ENCODE peak calls at places on chromosomes 4 and X, in ten cellular contexts. One of them, this sample, is unnamed.

GRCh38 chr4:7768736-7769135 is 170.9 kb downstream of the AFAP1 start:
- DNase-seq in endothelial cell: no peak
- DNase-seq in fibroblast of the aortic adventitia: no peak
- DNase-seq in dorsolateral prefrontal cortex: no peak
- DNase-seq in CD4-positive, alpha-beta T cell: no peak
- DNase-seq in tibial artery: no peak
- DNase-seq in lower leg skin: no peak
- DNase-seq in heart left ventricle: peak; percentile 3
- DNase-seq in coronary artery: no peak
- DNase-seq in kidney epithelial cell: no peak
- DNase-seq in this sample: no peak

GRCh38 chr4:84220990-84221389 is 278.1 kb downstream of the NKX6-1 start:
- DNase-seq in endothelial cell: no peak
- DNase-seq in kidney epithelial cell: no peak
- DNase-seq in CD4-positive, alpha-beta T cell: no peak
- DNase-seq in lower leg skin: no peak
- DNase-seq in dorsolateral prefrontal cortex: no peak
- DNase-seq in coronary artery: no peak
- DNase-seq in fibroblast of the aortic adventitia: no peak
- DNase-seq in tibial artery: no peak
- DNase-seq in heart left ventricle: no peak
- DNase-seq in this sample: no peak

GRCh38 chr4:125323547-125324100 is 8.9 kb downstream of the FAT4 start:
- DNase-seq in kidney epithelial cell: no peak
- DNase-seq in tibial artery: no peak
- DNase-seq in dorsolateral prefrontal cortex: no peak
- DNase-seq in CD4-positive, alpha-beta T cell: no peak
- DNase-seq in lower leg skin: no peak
- DNase-seq in heart left ventricle: no peak
- DNase-seq in coronary artery: no peak
- DNase-seq in endothelial cell: no peak
- DNase-seq in fibroblast of the aortic adventitia: peak; percentile 81
- DNase-seq in this sample: no peak

GRCh38 chr4:139800082-139800481 is 134.5 kb downstream of the MGST2 start:
- DNase-seq in lower leg skin: no peak
- DNase-seq in kidney epithelial cell: peak; percentile 47
- DNase-seq in heart left ventricle: no peak
- DNase-seq in coronary artery: no peak
- DNase-seq in fibroblast of the aortic adventitia: no peak
- DNase-seq in endothelial cell: no peak
- DNase-seq in dorsolateral prefrontal cortex: no peak
- DNase-seq in tibial artery: no peak
- DNase-seq in CD4-positive, alpha-beta T cell: no peak
- DNase-seq in this sample: no peak

GRCh38 chr4:113563691-113564378 is 197.7 kb downstream of the CAMK2D start:
- DNase-seq in coronary artery: no peak
- DNase-seq in tibial artery: no peak
- DNase-seq in heart left ventricle: no peak
- DNase-seq in lower leg skin: no peak
- DNase-seq in dorsolateral prefrontal cortex: no peak
- DNase-seq in kidney epithelial cell: no peak
- DNase-seq in fibroblast of the aortic adventitia: no peak
- DNase-seq in endothelial cell: no peak
- DNase-seq in CD4-positive, alpha-beta T cell: no peak
- DNase-seq in this sample: no peak

GRCh38 chr4:43496188-43496587 is 603.7 kb downstream of the GRXCR1 start:
- DNase-seq in heart left ventricle: no peak
- DNase-seq in dorsolateral prefrontal cortex: no peak
- DNase-seq in kidney epithelial cell: no peak
- DNase-seq in coronary artery: no peak
- DNase-seq in CD4-positive, alpha-beta T cell: no peak
- DNase-seq in fibroblast of the aortic adventitia: peak; percentile 12
- DNase-seq in lower leg skin: no peak
- DNase-seq in tibial artery: no peak
- DNase-seq in endothelial cell: no peak
- DNase-seq in this sample: no peak

GRCh38 chr4:174119051-174119450 is 164.4 kb downstream of the FBXO8 start:
- DNase-seq in kidney epithelial cell: no peak
- DNase-seq in dorsolateral prefrontal cortex: no peak
- DNase-seq in CD4-positive, alpha-beta T cell: no peak
- DNase-seq in heart left ventricle: no peak
- DNase-seq in fibroblast of the aortic adventitia: peak; percentile 80
- DNase-seq in coronary artery: no peak
- DNase-seq in lower leg skin: peak; percentile 72
- DNase-seq in endothelial cell: no peak
- DNase-seq in tibial artery: no peak
- DNase-seq in this sample: peak; percentile 5

GRCh38 chrX:96480081-96480480 is 204.6 kb upstream of the DIAPH2 start:
- DNase-seq in dorsolateral prefrontal cortex: no peak
- DNase-seq in kidney epithelial cell: no peak
- DNase-seq in heart left ventricle: no peak
- DNase-seq in tibial artery: no peak
- DNase-seq in coronary artery: no peak
- DNase-seq in endothelial cell: no peak
- DNase-seq in lower leg skin: no peak
- DNase-seq in CD4-positive, alpha-beta T cell: no peak
- DNase-seq in fibroblast of the aortic adventitia: peak; percentile 45
- DNase-seq in this sample: no peak

GRCh38 chr4:124505211-124505610 is 207.3 kb downstream of the ANKRD50 start:
- DNase-seq in coronary artery: no peak
- DNase-seq in CD4-positive, alpha-beta T cell: no peak
- DNase-seq in tibial artery: no peak
- DNase-seq in dorsolateral prefrontal cortex: no peak
- DNase-seq in endothelial cell: no peak
- DNase-seq in lower leg skin: no peak
- DNase-seq in heart left ventricle: no peak
- DNase-seq in kidney epithelial cell: no peak
- DNase-seq in fibroblast of the aortic adventitia: no peak
- DNase-seq in this sample: no peak

GRCh38 chr4:123564758-123565346 is 168.3 kb downstream of the SPRY1 start:
- DNase-seq in dorsolateral prefrontal cortex: no peak
- DNase-seq in kidney epithelial cell: no peak
- DNase-seq in CD4-positive, alpha-beta T cell: peak; percentile 8
- DNase-seq in endothelial cell: peak; percentile 62
- DNase-seq in coronary artery: no peak
- DNase-seq in heart left ventricle: no peak
- DNase-seq in lower leg skin: no peak
- DNase-seq in tibial artery: peak; percentile 35
- DNase-seq in fibroblast of the aortic adventitia: peak; percentile 70
- DNase-seq in this sample: peak; percentile 52

GRCh38 chr4:74873545-74874295 is 59.2 kb upstream of the PARM1 start:
- DNase-seq in dorsolateral prefrontal cortex: no peak
- DNase-seq in endothelial cell: no peak
- DNase-seq in coronary artery: no peak
- DNase-seq in lower leg skin: no peak
- DNase-seq in tibial artery: no peak
- DNase-seq in fibroblast of the aortic adventitia: peak; percentile 15
- DNase-seq in CD4-positive, alpha-beta T cell: no peak
- DNase-seq in kidney epithelial cell: no peak
- DNase-seq in heart left ventricle: no peak
- DNase-seq in this sample: no peak

GRCh38 chr4:108889696-108890475 is 127.0 kb upstream of the ETNPPL start:
- DNase-seq in endothelial cell: no peak
- DNase-seq in kidney epithelial cell: no peak
- DNase-seq in tibial artery: no peak
- DNase-seq in CD4-positive, alpha-beta T cell: no peak
- DNase-seq in dorsolateral prefrontal cortex: no peak
- DNase-seq in heart left ventricle: no peak
- DNase-seq in lower leg skin: no peak
- DNase-seq in fibroblast of the aortic adventitia: peak; percentile 6
- DNase-seq in coronary artery: no peak
- DNase-seq in this sample: no peak

GRCh38 chr4:106369456-106370060 is 980 bp upstream of the GIMD1 start:
- DNase-seq in kidney epithelial cell: peak; percentile 44
- DNase-seq in fibroblast of the aortic adventitia: peak; percentile 92
- DNase-seq in heart left ventricle: no peak
- DNase-seq in lower leg skin: no peak
- DNase-seq in CD4-positive, alpha-beta T cell: no peak
- DNase-seq in dorsolateral prefrontal cortex: peak; percentile 45
- DNase-seq in tibial artery: no peak
- DNase-seq in endothelial cell: peak; percentile 51
- DNase-seq in coronary artery: no peak
- DNase-seq in this sample: peak; percentile 25

GRCh38 chrX:24245201-24245600 is 68.7 kb downstream of the SUPT20HL2 start:
- DNase-seq in fibroblast of the aortic adventitia: peak; percentile 84
- DNase-seq in coronary artery: no peak
- DNase-seq in kidney epithelial cell: no peak
- DNase-seq in CD4-positive, alpha-beta T cell: no peak
- DNase-seq in heart left ventricle: no peak
- DNase-seq in lower leg skin: no peak
- DNase-seq in tibial artery: no peak
- DNase-seq in endothelial cell: no peak
- DNase-seq in dorsolateral prefrontal cortex: no peak
- DNase-seq in this sample: no peak

GRCh38 chr4:2982012-2982411 is 18.6 kb downstream of the GRK4 start:
- DNase-seq in tibial artery: no peak
- DNase-seq in fibroblast of the aortic adventitia: no peak
- DNase-seq in endothelial cell: no peak
- DNase-seq in lower leg skin: no peak
- DNase-seq in dorsolateral prefrontal cortex: no peak
- DNase-seq in coronary artery: no peak
- DNase-seq in CD4-positive, alpha-beta T cell: no peak
- DNase-seq in heart left ventricle: no peak
- DNase-seq in kidney epithelial cell: no peak
- DNase-seq in this sample: no peak

GRCh38 chrX:13598877-13599276 is 29.5 kb downstream of the EGFL6 start:
- DNase-seq in coronary artery: no peak
- DNase-seq in tibial artery: no peak
- DNase-seq in endothelial cell: peak; percentile 3
- DNase-seq in lower leg skin: no peak
- DNase-seq in dorsolateral prefrontal cortex: no peak
- DNase-seq in heart left ventricle: no peak
- DNase-seq in CD4-positive, alpha-beta T cell: no peak
- DNase-seq in fibroblast of the aortic adventitia: no peak
- DNase-seq in kidney epithelial cell: no peak
- DNase-seq in this sample: no peak

GRCh38 chr4:173940146-173940545 is 343.3 kb downstream of the FBXO8 start:
- DNase-seq in coronary artery: no peak
- DNase-seq in dorsolateral prefrontal cortex: no peak
- DNase-seq in CD4-positive, alpha-beta T cell: no peak
- DNase-seq in heart left ventricle: no peak
- DNase-seq in tibial artery: no peak
- DNase-seq in kidney epithelial cell: no peak
- DNase-seq in fibroblast of the aortic adventitia: no peak
- DNase-seq in lower leg skin: no peak
- DNase-seq in endothelial cell: no peak
- DNase-seq in this sample: no peak

GRCh38 chrX:11666180-11666579 is 460 bp upstream of the ARHGAP6 start:
- DNase-seq in endothelial cell: peak; percentile 2
- DNase-seq in dorsolateral prefrontal cortex: no peak
- DNase-seq in coronary artery: no peak
- DNase-seq in CD4-positive, alpha-beta T cell: no peak
- DNase-seq in fibroblast of the aortic adventitia: no peak
- DNase-seq in kidney epithelial cell: no peak
- DNase-seq in heart left ventricle: no peak
- DNase-seq in lower leg skin: no peak
- DNase-seq in tibial artery: no peak
- DNase-seq in this sample: no peak

DNA sequence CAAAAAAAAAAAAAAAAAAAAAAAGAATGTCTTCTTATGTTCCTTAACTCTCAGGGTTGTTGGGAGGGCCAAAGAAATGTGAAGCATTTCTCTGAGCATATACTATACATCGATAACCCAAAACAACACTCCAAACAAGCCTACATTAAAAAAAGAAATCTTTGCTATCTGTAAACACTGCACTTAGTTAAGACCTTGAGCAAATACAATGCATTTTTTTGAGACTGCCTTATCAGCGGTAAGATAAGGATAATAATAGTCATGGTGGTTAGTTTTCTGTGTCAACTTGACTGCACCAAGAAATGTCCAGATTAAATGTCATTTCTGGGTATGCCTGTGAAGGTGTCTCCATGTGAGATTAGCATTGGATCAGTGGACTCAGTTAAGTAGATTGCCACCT is 541.9 kb downstream of the PACRGL start:
- DNase-seq in lower leg skin: no peak
- DNase-seq in heart left ventricle: no peak
- DNase-seq in tibial artery: no peak
- DNase-seq in dorsolateral prefrontal cortex: no peak
- DNase-seq in endothelial cell: no peak
- DNase-seq in kidney epithelial cell: no peak
- DNase-seq in coronary artery: no peak
- DNase-seq in CD4-positive, alpha-beta T cell: no peak
- DNase-seq in fibroblast of the aortic adventitia: no peak
- DNase-seq in this sample: no peak
- TF ChIP-seq CTCF in lower leg skin: no peak
- TF ChIP-seq CTCF in heart left ventricle: no peak
- TF ChIP-seq CTCF in tibial artery: no peak
- TF ChIP-seq CTCF in dorsolateral prefrontal cortex: no peak
- TF ChIP-seq CTCF in endothelial cell: no peak
- TF ChIP-seq CTCF in kidney epithelial cell: no peak
- TF ChIP-seq CTCF in coronary artery: no peak
- TF ChIP-seq CTCF in CD4-positive, alpha-beta T cell: no peak
- TF ChIP-seq CTCF in fibroblast of the aortic adventitia: no peak
- TF ChIP-seq CTCF in this sample: no peak

GRCh38 chr4:156230151-156230550 is 276.5 kb upstream of the CTSO start:
- DNase-seq in CD4-positive, alpha-beta T cell: no peak
- DNase-seq in endothelial cell: no peak
- DNase-seq in heart left ventricle: no peak
- DNase-seq in tibial artery: no peak
- DNase-seq in fibroblast of the aortic adventitia: no peak
- DNase-seq in kidney epithelial cell: no peak
- DNase-seq in coronary artery: no peak
- DNase-seq in lower leg skin: no peak
- DNase-seq in dorsolateral prefrontal cortex: no peak
- DNase-seq in this sample: no peak
- TF ChIP-seq CTCF in CD4-positive, alpha-beta T cell: no peak
- TF ChIP-seq CTCF in endothelial cell: no peak
- TF ChIP-seq CTCF in heart left ventricle: no peak
- TF ChIP-seq CTCF in tibial artery: no peak
- TF ChIP-seq CTCF in fibroblast of the aortic adventitia: no peak
- TF ChIP-seq CTCF in kidney epithelial cell: no peak
- TF ChIP-seq CTCF in coronary artery: no peak
- TF ChIP-seq CTCF in lower leg skin: no peak
- TF ChIP-seq CTCF in dorsolateral prefrontal cortex: no peak
- TF ChIP-seq CTCF in this sample: no peak

DNA sequence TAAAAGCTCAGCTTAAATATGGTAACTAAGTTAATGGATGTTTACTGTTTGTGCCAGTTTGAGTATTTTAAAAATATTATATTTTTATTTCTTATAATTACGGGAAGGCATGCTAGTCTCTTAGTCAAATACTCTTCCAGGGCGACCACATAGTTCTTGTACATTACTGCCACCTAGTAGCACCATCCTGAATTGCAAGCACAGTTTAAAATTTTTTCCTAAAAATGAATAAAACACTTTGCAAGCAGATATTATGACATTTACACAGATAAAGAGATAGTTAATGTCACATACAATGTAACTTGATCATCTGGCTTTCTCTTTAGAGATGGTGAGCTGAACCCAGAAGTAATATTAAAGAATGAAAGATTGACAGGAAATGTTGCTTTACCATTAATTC is 11.5 kb downstream of the NDP start:
- DNase-seq in lower leg skin: no peak
- DNase-seq in kidney epithelial cell: no peak
- DNase-seq in endothelial cell: no peak
- DNase-seq in coronary artery: no peak
- DNase-seq in heart left ventricle: no peak
- DNase-seq in fibroblast of the aortic adventitia: no peak
- DNase-seq in CD4-positive, alpha-beta T cell: no peak
- DNase-seq in tibial artery: no peak
- DNase-seq in dorsolateral prefrontal cortex: no peak
- DNase-seq in this sample: no peak
- TF ChIP-seq CTCF in lower leg skin: no peak
- TF ChIP-seq CTCF in kidney epithelial cell: peak; percentile 15
- TF ChIP-seq CTCF in endothelial cell: peak; percentile 29
- TF ChIP-seq CTCF in coronary artery: no peak
- TF ChIP-seq CTCF in heart left ventricle: no peak
- TF ChIP-seq CTCF in fibroblast of the aortic adventitia: no peak
- TF ChIP-seq CTCF in CD4-positive, alpha-beta T cell: no peak
- TF ChIP-seq CTCF in tibial artery: no peak
- TF ChIP-seq CTCF in dorsolateral prefrontal cortex: no peak
- TF ChIP-seq CTCF in this sample: peak; percentile 37

GRCh38 chrX:43279341-43279808 is 376.7 kb upstream of the MAOA start:
- DNase-seq in CD4-positive, alpha-beta T cell: no peak
- DNase-seq in endothelial cell: no peak
- DNase-seq in heart left ventricle: no peak
- DNase-seq in coronary artery: no peak
- DNase-seq in tibial artery: no peak
- DNase-seq in fibroblast of the aortic adventitia: no peak
- DNase-seq in lower leg skin: no peak
- DNase-seq in dorsolateral prefrontal cortex: no peak
- DNase-seq in kidney epithelial cell: no peak
- DNase-seq in this sample: no peak
- TF ChIP-seq CTCF in CD4-positive, alpha-beta T cell: no peak
- TF ChIP-seq CTCF in endothelial cell: no peak
- TF ChIP-seq CTCF in heart left ventricle: no peak
- TF ChIP-seq CTCF in coronary artery: no peak
- TF ChIP-seq CTCF in tibial artery: no peak
- TF ChIP-seq CTCF in fibroblast of the aortic adventitia: no peak
- TF ChIP-seq CTCF in lower leg skin: no peak
- TF ChIP-seq CTCF in dorsolateral prefrontal cortex: no peak
- TF ChIP-seq CTCF in kidney epithelial cell: no peak
- TF ChIP-seq CTCF in this sample: no peak